ENCODE peak calls at places on chromosomes 7 and 10, in eight cellular contexts. One of them, this sample, is unnamed.
A peak's percentile ranks its signal among the peaks of the same experiment; 100 is the strongest.

GRCh38 chr10:9296206-9296605 is 1241.7 kb downstream of the GATA3 start:
- DNase-seq in WTC11: no peak
- DNase-seq in psoas muscle: no peak
- DNase-seq in neural crest cell: no peak
- DNase-seq in heart left ventricle: no peak
- DNase-seq in astrocyte of the spinal cord: no peak
- DNase-seq in endothelial cell of umbilical vein: no peak
- DNase-seq in tibial artery: no peak
- DNase-seq in this sample: no peak

GRCh38 chr10:101063162-101063525 is 1.4 kb downstream of the KAZALD1 start:
- DNase-seq in heart left ventricle: no peak
- DNase-seq in endothelial cell of umbilical vein: no peak
- DNase-seq in psoas muscle: no peak
- DNase-seq in neural crest cell: no peak
- DNase-seq in tibial artery: no peak
- DNase-seq in astrocyte of the spinal cord: no peak
- DNase-seq in WTC11: no peak
- DNase-seq in this sample: peak; percentile 21

GRCh38 chr10:84540617-84541288 is 212.4 kb downstream of the CCSER2 start:
- DNase-seq in heart left ventricle: peak; percentile 65
- DNase-seq in astrocyte of the spinal cord: peak; percentile 73
- DNase-seq in psoas muscle: peak; percentile 73
- DNase-seq in tibial artery: peak; percentile 42
- DNase-seq in WTC11: peak; percentile 87
- DNase-seq in neural crest cell: peak; percentile 84
- DNase-seq in endothelial cell of umbilical vein: peak; percentile 51
- DNase-seq in this sample: peak; percentile 76

GRCh38 chr7:128911441-128912031 is 1.0 kb upstream of the KCP start:
- DNase-seq in heart left ventricle: peak; percentile 53
- DNase-seq in astrocyte of the spinal cord: no peak
- DNase-seq in neural crest cell: no peak
- DNase-seq in endothelial cell of umbilical vein: no peak
- DNase-seq in WTC11: peak; percentile 45
- DNase-seq in psoas muscle: no peak
- DNase-seq in tibial artery: peak; percentile 45
- DNase-seq in this sample: no peak

GRCh38 chr10:52956451-52956850 is 183.9 kb upstream of the MBL2 start:
- DNase-seq in psoas muscle: no peak
- DNase-seq in tibial artery: no peak
- DNase-seq in endothelial cell of umbilical vein: no peak
- DNase-seq in WTC11: no peak
- DNase-seq in neural crest cell: no peak
- DNase-seq in heart left ventricle: no peak
- DNase-seq in astrocyte of the spinal cord: no peak
- DNase-seq in this sample: no peak

GRCh38 chr10:106540606-106541005 is 623.9 kb downstream of the SORCS1 start:
- DNase-seq in tibial artery: no peak
- DNase-seq in heart left ventricle: no peak
- DNase-seq in WTC11: no peak
- DNase-seq in neural crest cell: no peak
- DNase-seq in endothelial cell of umbilical vein: no peak
- DNase-seq in astrocyte of the spinal cord: peak; percentile 51
- DNase-seq in psoas muscle: no peak
- DNase-seq in this sample: no peak

GRCh38 chr7:55092186-55092976 is 73.6 kb downstream of the EGFR start:
- DNase-seq in psoas muscle: peak; percentile 69
- DNase-seq in endothelial cell of umbilical vein: no peak
- DNase-seq in WTC11: no peak
- DNase-seq in heart left ventricle: no peak
- DNase-seq in neural crest cell: no peak
- DNase-seq in astrocyte of the spinal cord: no peak
- DNase-seq in tibial artery: no peak
- DNase-seq in this sample: no peak

GRCh38 chr7:152512711-152513110 is 76.9 kb upstream of the KMT2C start:
- DNase-seq in tibial artery: no peak
- DNase-seq in astrocyte of the spinal cord: no peak
- DNase-seq in neural crest cell: no peak
- DNase-seq in psoas muscle: no peak
- DNase-seq in endothelial cell of umbilical vein: no peak
- DNase-seq in heart left ventricle: no peak
- DNase-seq in WTC11: no peak
- DNase-seq in this sample: peak; percentile 11

GRCh38 chr10:2463301-2463700 is 604.0 kb upstream of the PFKP start:
- DNase-seq in tibial artery: no peak
- DNase-seq in psoas muscle: no peak
- DNase-seq in heart left ventricle: no peak
- DNase-seq in endothelial cell of umbilical vein: no peak
- DNase-seq in astrocyte of the spinal cord: no peak
- DNase-seq in WTC11: no peak
- DNase-seq in neural crest cell: no peak
- DNase-seq in this sample: no peak

GRCh38 chr7:87600130-87601124 is at the start of gene ABCB1:
- DNase-seq in tibial artery: peak; percentile 31
- DNase-seq in endothelial cell of umbilical vein: peak; percentile 52
- DNase-seq in heart left ventricle: peak; percentile 56
- DNase-seq in neural crest cell: peak; percentile 52
- DNase-seq in psoas muscle: peak; percentile 69
- DNase-seq in astrocyte of the spinal cord: peak; percentile 56
- DNase-seq in WTC11: peak; percentile 64
- DNase-seq in this sample: peak; percentile 74

GRCh38 chr10:113959383-113959760 is 84.3 kb upstream of the ADRB1 start:
- DNase-seq in psoas muscle: no peak
- DNase-seq in heart left ventricle: no peak
- DNase-seq in WTC11: no peak
- DNase-seq in neural crest cell: no peak
- DNase-seq in tibial artery: no peak
- DNase-seq in astrocyte of the spinal cord: no peak
- DNase-seq in endothelial cell of umbilical vein: no peak
- DNase-seq in this sample: no peak

GRCh38 chr10:36574212-36574611 is 551.2 kb upstream of the ANKRD30A start:
- DNase-seq in endothelial cell of umbilical vein: no peak
- DNase-seq in heart left ventricle: no peak
- DNase-seq in tibial artery: no peak
- DNase-seq in neural crest cell: no peak
- DNase-seq in WTC11: no peak
- DNase-seq in astrocyte of the spinal cord: peak; percentile 58
- DNase-seq in psoas muscle: no peak
- DNase-seq in this sample: no peak

GRCh38 chr10:21720090-21720489 is 186.1 kb downstream of the MLLT10 start:
- DNase-seq in endothelial cell of umbilical vein: no peak
- DNase-seq in astrocyte of the spinal cord: no peak
- DNase-seq in heart left ventricle: no peak
- DNase-seq in neural crest cell: no peak
- DNase-seq in WTC11: no peak
- DNase-seq in tibial artery: no peak
- DNase-seq in psoas muscle: no peak
- DNase-seq in this sample: no peak

GRCh38 chr10:119270893-119271361 is 63.6 kb downstream of the GRK5 start:
- DNase-seq in WTC11: no peak
- DNase-seq in psoas muscle: peak; percentile 73
- DNase-seq in endothelial cell of umbilical vein: no peak
- DNase-seq in heart left ventricle: peak; percentile 95
- DNase-seq in neural crest cell: no peak
- DNase-seq in astrocyte of the spinal cord: no peak
- DNase-seq in tibial artery: peak; percentile 72
- DNase-seq in this sample: peak; percentile 78

GRCh38 chr10:63208981-63209380 is 75.9 kb downstream of the NRBF2 start:
- DNase-seq in WTC11: no peak
- DNase-seq in tibial artery: no peak
- DNase-seq in heart left ventricle: no peak
- DNase-seq in neural crest cell: no peak
- DNase-seq in psoas muscle: no peak
- DNase-seq in endothelial cell of umbilical vein: peak; percentile 73
- DNase-seq in astrocyte of the spinal cord: peak; percentile 51
- DNase-seq in this sample: no peak

GRCh38 chr10:84214612-84215235 is 10.6 kb downstream of the LRIT2 start:
- DNase-seq in psoas muscle: no peak
- DNase-seq in heart left ventricle: no peak
- DNase-seq in tibial artery: no peak
- DNase-seq in endothelial cell of umbilical vein: no peak
- DNase-seq in WTC11: peak; percentile 75
- DNase-seq in astrocyte of the spinal cord: no peak
- DNase-seq in neural crest cell: no peak
- DNase-seq in this sample: peak; percentile 52

GRCh38 chr7:98754041-98754479 is 115.8 kb downstream of the TMEM130 start:
- DNase-seq in WTC11: peak; percentile 36
- DNase-seq in tibial artery: no peak
- DNase-seq in endothelial cell of umbilical vein: no peak
- DNase-seq in psoas muscle: no peak
- DNase-seq in heart left ventricle: no peak
- DNase-seq in neural crest cell: no peak
- DNase-seq in astrocyte of the spinal cord: no peak
- DNase-seq in this sample: no peak

GRCh38 chr7:27169658-27170493 is 4.2 kb downstream of the HOXA10 start:
- DNase-seq in endothelial cell of umbilical vein: no peak
- DNase-seq in heart left ventricle: peak; percentile 17
- DNase-seq in neural crest cell: no peak
- DNase-seq in astrocyte of the spinal cord: no peak
- DNase-seq in tibial artery: no peak
- DNase-seq in WTC11: peak; percentile 64
- DNase-seq in psoas muscle: peak; percentile 70
- DNase-seq in this sample: no peak

GRCh38 chr10:119533473-119533872 is 9.0 kb downstream of the RGS10 start:
- DNase-seq in endothelial cell of umbilical vein: no peak
- DNase-seq in heart left ventricle: no peak
- DNase-seq in astrocyte of the spinal cord: no peak
- DNase-seq in tibial artery: no peak
- DNase-seq in psoas muscle: no peak
- DNase-seq in WTC11: no peak
- DNase-seq in neural crest cell: no peak
- DNase-seq in this sample: no peak

GRCh38 chr10:103481974-103482531 is 3.0 kb upstream of the CALHM3 start:
- DNase-seq in endothelial cell of umbilical vein: peak; percentile 72
- DNase-seq in tibial artery: peak; percentile 38
- DNase-seq in heart left ventricle: no peak
- DNase-seq in astrocyte of the spinal cord: peak; percentile 50
- DNase-seq in WTC11: no peak
- DNase-seq in psoas muscle: peak; percentile 39
- DNase-seq in neural crest cell: peak; percentile 23
- DNase-seq in this sample: peak; percentile 46

GRCh38 chr10:132469197-132469942 is 68.2 kb upstream of the INPP5A start:
- DNase-seq in astrocyte of the spinal cord: peak; percentile 50
- DNase-seq in WTC11: no peak
- DNase-seq in tibial artery: no peak
- DNase-seq in neural crest cell: no peak
- DNase-seq in heart left ventricle: peak; percentile 75
- DNase-seq in psoas muscle: peak; percentile 70
- DNase-seq in endothelial cell of umbilical vein: peak; percentile 22
- DNase-seq in this sample: no peak

GRCh38 chr10:33735463-33735862 is 401.0 kb upstream of the NRP1 start:
- DNase-seq in astrocyte of the spinal cord: no peak
- DNase-seq in neural crest cell: no peak
- DNase-seq in endothelial cell of umbilical vein: no peak
- DNase-seq in psoas muscle: no peak
- DNase-seq in tibial artery: no peak
- DNase-seq in WTC11: no peak
- DNase-seq in heart left ventricle: no peak
- DNase-seq in this sample: no peak

GRCh38 chr10:126500866-126501265 is 112.6 kb upstream of the ADAM12 start:
- DNase-seq in neural crest cell: no peak
- DNase-seq in tibial artery: no peak
- DNase-seq in psoas muscle: no peak
- DNase-seq in heart left ventricle: no peak
- DNase-seq in endothelial cell of umbilical vein: no peak
- DNase-seq in astrocyte of the spinal cord: peak; percentile 84
- DNase-seq in WTC11: no peak
- DNase-seq in this sample: no peak

GRCh38 chr7:6438427-6438826 is 9.3 kb downstream of the DAGLB start:
- DNase-seq in astrocyte of the spinal cord: no peak
- DNase-seq in tibial artery: no peak
- DNase-seq in WTC11: no peak
- DNase-seq in endothelial cell of umbilical vein: peak; percentile 73
- DNase-seq in psoas muscle: no peak
- DNase-seq in neural crest cell: no peak
- DNase-seq in heart left ventricle: no peak
- DNase-seq in this sample: no peak

GRCh38 chr7:81484266-81484665 is 285.6 kb downstream of the HGF start:
- DNase-seq in astrocyte of the spinal cord: peak; percentile 91
- DNase-seq in psoas muscle: peak; percentile 56
- DNase-seq in WTC11: peak; percentile 18
- DNase-seq in tibial artery: peak; percentile 51
- DNase-seq in heart left ventricle: peak; percentile 63
- DNase-seq in neural crest cell: no peak
- DNase-seq in endothelial cell of umbilical vein: peak; percentile 42
- DNase-seq in this sample: no peak

DNA sequence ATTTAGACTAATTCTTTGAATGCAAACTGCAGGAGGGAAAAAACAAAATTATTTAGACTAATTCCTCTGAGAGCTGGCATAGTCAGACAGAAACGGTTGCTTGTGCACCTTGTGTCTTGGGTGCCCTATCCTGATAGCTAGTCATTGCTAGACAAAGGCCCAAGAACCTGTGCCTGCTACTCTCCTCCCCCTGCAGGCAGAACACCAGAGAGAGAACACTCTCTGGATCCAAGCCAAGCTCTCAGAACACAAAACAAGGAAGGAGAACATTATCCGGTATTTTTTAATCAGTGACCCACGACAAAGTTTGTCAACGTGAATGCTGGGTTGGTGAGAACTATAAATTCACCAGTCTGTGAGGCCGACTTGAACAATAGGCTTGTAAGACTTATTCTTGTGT is 18.9 kb upstream of the PPP1R9A start:
- DNase-seq in neural crest cell: no peak
- DNase-seq in endothelial cell of umbilical vein: peak; percentile 85
- DNase-seq in tibial artery: no peak
- DNase-seq in astrocyte of the spinal cord: peak; percentile 11
- DNase-seq in heart left ventricle: no peak
- DNase-seq in WTC11: no peak
- DNase-seq in psoas muscle: no peak
- DNase-seq in this sample: no peak
- TF ChIP-seq CTCF in neural crest cell: peak; percentile 32
- TF ChIP-seq CTCF in endothelial cell of umbilical vein: peak; percentile 44
- TF ChIP-seq CTCF in tibial artery: no peak
- TF ChIP-seq CTCF in astrocyte of the spinal cord: peak; percentile 40
- TF ChIP-seq CTCF in heart left ventricle: peak; percentile 30
- TF ChIP-seq CTCF in WTC11: no peak
- TF ChIP-seq CTCF in psoas muscle: no peak
- TF ChIP-seq CTCF in this sample: no peak

GRCh38 chr10:86178401-86179142 is 188.0 kb downstream of the GRID1 start:
- DNase-seq in tibial artery: peak; percentile 11
- DNase-seq in astrocyte of the spinal cord: no peak
- DNase-seq in neural crest cell: peak; percentile 43
- DNase-seq in heart left ventricle: no peak
- DNase-seq in psoas muscle: no peak
- DNase-seq in endothelial cell of umbilical vein: no peak
- DNase-seq in WTC11: peak; percentile 82
- DNase-seq in this sample: peak; percentile 5
- TF ChIP-seq CTCF in tibial artery: peak; percentile 6
- TF ChIP-seq CTCF in astrocyte of the spinal cord: peak; percentile 8
- TF ChIP-seq CTCF in neural crest cell: peak; percentile 59
- TF ChIP-seq CTCF in heart left ventricle: no peak
- TF ChIP-seq CTCF in psoas muscle: no peak
- TF ChIP-seq CTCF in endothelial cell of umbilical vein: peak; percentile 17
- TF ChIP-seq CTCF in WTC11: peak; percentile 64
- TF ChIP-seq CTCF in this sample: no peak

GRCh38 chr10:87918254-87918859 is 54.9 kb downstream of the PTEN start:
- DNase-seq in tibial artery: no peak
- DNase-seq in neural crest cell: no peak
- DNase-seq in astrocyte of the spinal cord: no peak
- DNase-seq in WTC11: no peak
- DNase-seq in psoas muscle: no peak
- DNase-seq in heart left ventricle: no peak
- DNase-seq in endothelial cell of umbilical vein: peak; percentile 84
- DNase-seq in this sample: no peak
- TF ChIP-seq CTCF in tibial artery: no peak
- TF ChIP-seq CTCF in neural crest cell: no peak
- TF ChIP-seq CTCF in astrocyte of the spinal cord: no peak
- TF ChIP-seq CTCF in WTC11: no peak
- TF ChIP-seq CTCF in psoas muscle: no peak
- TF ChIP-seq CTCF in heart left ventricle: no peak
- TF ChIP-seq CTCF in endothelial cell of umbilical vein: no peak
- TF ChIP-seq CTCF in this sample: no peak

GRCh38 chr10:61902448-61903183 is 1.1 kb downstream of the ARID5B start:
- DNase-seq in neural crest cell: peak; percentile 23
- DNase-seq in WTC11: no peak
- DNase-seq in psoas muscle: no peak
- DNase-seq in endothelial cell of umbilical vein: peak; percentile 84
- DNase-seq in astrocyte of the spinal cord: peak; percentile 83
- DNase-seq in tibial artery: peak; percentile 57
- DNase-seq in heart left ventricle: no peak
- DNase-seq in this sample: peak; percentile 86
- TF ChIP-seq CTCF in neural crest cell: no peak
- TF ChIP-seq CTCF in WTC11: no peak
- TF ChIP-seq CTCF in psoas muscle: no peak
- TF ChIP-seq CTCF in endothelial cell of umbilical vein: no peak
- TF ChIP-seq CTCF in astrocyte of the spinal cord: peak; percentile 29
- TF ChIP-seq CTCF in tibial artery: no peak
- TF ChIP-seq CTCF in heart left ventricle: no peak
- TF ChIP-seq CTCF in this sample: no peak

This sample was measured in activated CD8-positive, alpha-beta T cell treated with anti-CD3 and anti-CD28 coated beads for 36 hours.